ENCODE peak calls at places on chromosome 1, in four cellular contexts. C is neural progenitor cell, T is adrenal gland, E is NB4. K is an unnamed sample.

GRCh38 chr1:110498270-110498669 is 20.7 kb downstream of the KCNA10 start:
- DNase-seq in T (no peak), C (no peak), E (no peak), K (no peak)

GRCh38 chr1:108502624-108503023 is 52.5 kb downstream of the NBPF6 start:
- DNase-seq in T (no peak), C (no peak), E (no peak), K (no peak)

GRCh38 chr1:7596126-7596755 is 174.9 kb upstream of the VAMP3 start:
- DNase-seq in E (no peak), C (no peak), T (no peak), K (no peak)

GRCh38 chr1:218274551-218274950 is 10.5 kb upstream of the RRP15 start:
- DNase-seq in C (no peak), E (no peak), T (no peak), K (no peak)

GRCh38 chr1:11422701-11423100 is 56.3 kb upstream of the DISP3 start:
- DNase-seq in T (no peak), E (no peak), C (no peak), K (no peak)

GRCh38 chr1:23601968-23602876 is 42.9 kb upstream of the ID3 start:
- DNase-seq in E (no peak), T (no peak), C (no peak), K (no peak)

GRCh38 chr1:46718727-46719622 is at the start of gene EFCAB14:
- DNase-seq in C (peak; percentile 96), E (peak; percentile 95), T (peak; percentile 97), K (peak; percentile 56)

GRCh38 chr1:114347431-114348209 is 163.4 kb downstream of the TRIM33 start:
- DNase-seq in E (no peak), C (no peak), T (no peak), K (no peak)

GRCh38 chr1:64308856-64309255 is 105.4 kb downstream of the UBE2U start:
- DNase-seq in E (no peak), C (no peak), T (no peak), K (no peak)

GRCh38 chr1:242828828-242829227 is 304.3 kb upstream of the PLD5 start:
- DNase-seq in C (peak; percentile 74), E (no peak), T (no peak), K (no peak)

GRCh38 chr1:76330993-76331603 is 256.6 kb downstream of the ST6GALNAC3 start:
- DNase-seq in C (peak; percentile 65), E (peak; percentile 64), T (peak; percentile 62), K (peak; percentile 36)

GRCh38 chr1:74629283-74629682 is 44.3 kb downstream of the ERICH3 start:
- DNase-seq in T (no peak), E (no peak), C (peak; percentile 21), K (no peak)

GRCh38 chr1:228001738-228002535 is 4.9 kb upstream of the WNT3A start:
- DNase-seq in C (no peak), T (no peak), E (no peak), K (no peak)

GRCh38 chr1:219422811-219423598 is 189.9 kb downstream of the ZC3H11B start:
- DNase-seq in E (no peak), C (no peak), T (no peak), K (no peak)

GRCh38 chr1:12435639-12436344 is 182.2 kb downstream of the DHRS3 start:
- DNase-seq in C (no peak), T (no peak), E (peak; percentile 68), K (no peak)

GRCh38 chr1:65001238-65001792 is 35.0 kb upstream of the JAK1 start:
- DNase-seq in T (peak; percentile 69), C (peak; percentile 66), E (peak; percentile 3), K (no peak)

GRCh38 chr1:230424440-230425251 is 1.5 kb downstream of the PGBD5 start:
- DNase-seq in T (no peak), C (peak; percentile 64), E (peak; percentile 92), K (no peak)

GRCh38 chr1:41020654-41021053 is 871 bp downstream of the SLFNL1 start:
- DNase-seq in C (no peak), E (no peak), T (no peak), K (no peak)

GRCh38 chr1:151282883-151283725 is 1.0 kb downstream of the ZNF687 start:
- DNase-seq in E (peak; percentile 61), C (peak; percentile 68), T (peak; percentile 64), K (no peak)

GRCh38 chr1:18278953-18279712 is 171.5 kb downstream of the IGSF21 start:
- DNase-seq in C (no peak), E (no peak), T (no peak), K (no peak)

GRCh38 chr1:178308438-178308837 is 188.3 kb downstream of the CLEC20A start:
- DNase-seq in C (no peak), T (no peak), E (peak; percentile 4), K (no peak)

GRCh38 chr1:221699582-221700519 is 42.0 kb downstream of the DUSP10 start:
- DNase-seq in E (no peak), C (no peak), T (no peak), K (no peak)

GRCh38 chr1:157230500-157230899 is 92.3 kb upstream of the ETV3 start:
- DNase-seq in C (no peak), T (no peak), E (no peak), K (no peak)

GRCh38 chr1:37303884-37304574 is 170.4 kb upstream of the ZC3H12A start:
- DNase-seq in E (no peak), C (no peak), T (no peak), K (no peak)

GRCh38 chr1:180343931-180344406 is 113.9 kb downstream of the LHX4 start:
- DNase-seq in T (peak; percentile 59), E (peak; percentile 27), C (no peak), K (peak; percentile 17)

GRCh38 chr1:211332036-211332616 is 5.5 kb downstream of the TRAF5 start:
- DNase-seq in T (no peak), C (no peak), E (no peak), K (no peak)

GRCh38 chr1:153767519-153767918 is 7.7 kb upstream of the SLC27A3 start:
- DNase-seq in E (no peak), T (no peak), C (no peak), K (no peak)

GRCh38 chr1:167832693-167833092 is 81.2 kb downstream of the ADCY10 start:
- DNase-seq in C (no peak), T (no peak), E (peak; percentile 7), K (no peak)

GRCh38 chr1:118247593-118247992 is 62.6 kb upstream of the SPAG17 start:
- DNase-seq in E (peak; percentile 19), T (no peak), C (peak; percentile 60), K (peak; percentile 9)

GRCh38 chr1:58745086-58745485 is 38.8 kb downstream of the JUN start:
- DNase-seq in C (no peak), E (no peak), T (no peak), K (no peak)

GRCh38 chr1:100482167-100482566 is 55.8 kb upstream of the GPR88 start:
- DNase-seq in T (no peak), E (no peak), C (no peak), K (no peak)

GRCh38 chr1:163826500-163826899 is 504.7 kb downstream of the NUF2 start:
- DNase-seq in E (no peak), C (no peak), T (no peak), K (no peak)

GRCh38 chr1:192629602-192630001 is 6.3 kb upstream of the RGS13 start:
- DNase-seq in E (no peak), T (no peak), C (no peak), K (no peak)
- H3K4me3 ChIP-seq in E (no peak overlapping the region), T (no peak overlapping the region), C (no peak overlapping the region), K (no peak overlapping the region)

DNA sequence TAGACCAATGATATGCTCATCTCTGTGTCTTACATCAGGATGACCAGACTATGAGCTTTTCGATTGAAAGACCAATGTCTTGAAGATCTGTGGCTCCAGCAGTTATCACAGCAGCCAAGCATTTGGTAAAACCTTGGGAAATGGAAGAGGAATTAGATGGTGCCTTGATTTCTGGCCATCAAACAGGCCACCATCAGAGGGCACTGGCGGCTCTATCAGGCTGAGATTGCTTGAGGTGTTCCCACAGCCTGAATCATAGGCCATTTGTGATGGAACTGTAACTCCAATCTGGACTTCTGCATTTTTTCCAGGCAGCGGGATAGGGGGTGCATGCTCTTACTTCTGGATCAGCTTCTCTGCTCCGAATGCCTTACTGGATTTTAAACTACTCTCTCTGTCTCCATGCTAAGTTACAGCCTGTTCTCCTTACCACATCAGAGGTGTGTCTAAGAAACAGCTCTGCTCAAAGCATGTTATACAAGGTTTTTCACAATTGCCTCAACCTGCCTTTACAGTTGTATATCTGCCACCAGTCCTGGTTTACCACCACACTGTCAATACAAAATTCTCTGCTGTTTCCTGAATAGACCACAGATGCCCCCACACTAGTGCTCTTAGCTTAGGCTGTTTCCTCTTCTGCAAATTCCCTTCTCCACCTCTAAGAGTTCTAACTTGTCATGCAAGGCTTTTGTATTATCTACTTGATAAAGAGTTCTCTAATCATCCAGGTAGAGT is 180.9 kb downstream of the PTGER3 start:
- DNase-seq in E (peak; percentile 3), T (peak; percentile 37), C (peak; percentile 1), K (no peak)
- TF ChIP-seq CTCF in E (no peak), T (peak; percentile 37), C (no peak), K (no peak)

GRCh38 chr1:70033934-70034333 is 171.4 kb downstream of the LRRC40 start:
- DNase-seq in T (no peak), C (no peak), E (no peak), K (no peak)
- H3K4me3 ChIP-seq in T (no peak overlapping the region), C (no peak overlapping the region), E (no peak overlapping the region), K (no peak overlapping the region)

DNA sequence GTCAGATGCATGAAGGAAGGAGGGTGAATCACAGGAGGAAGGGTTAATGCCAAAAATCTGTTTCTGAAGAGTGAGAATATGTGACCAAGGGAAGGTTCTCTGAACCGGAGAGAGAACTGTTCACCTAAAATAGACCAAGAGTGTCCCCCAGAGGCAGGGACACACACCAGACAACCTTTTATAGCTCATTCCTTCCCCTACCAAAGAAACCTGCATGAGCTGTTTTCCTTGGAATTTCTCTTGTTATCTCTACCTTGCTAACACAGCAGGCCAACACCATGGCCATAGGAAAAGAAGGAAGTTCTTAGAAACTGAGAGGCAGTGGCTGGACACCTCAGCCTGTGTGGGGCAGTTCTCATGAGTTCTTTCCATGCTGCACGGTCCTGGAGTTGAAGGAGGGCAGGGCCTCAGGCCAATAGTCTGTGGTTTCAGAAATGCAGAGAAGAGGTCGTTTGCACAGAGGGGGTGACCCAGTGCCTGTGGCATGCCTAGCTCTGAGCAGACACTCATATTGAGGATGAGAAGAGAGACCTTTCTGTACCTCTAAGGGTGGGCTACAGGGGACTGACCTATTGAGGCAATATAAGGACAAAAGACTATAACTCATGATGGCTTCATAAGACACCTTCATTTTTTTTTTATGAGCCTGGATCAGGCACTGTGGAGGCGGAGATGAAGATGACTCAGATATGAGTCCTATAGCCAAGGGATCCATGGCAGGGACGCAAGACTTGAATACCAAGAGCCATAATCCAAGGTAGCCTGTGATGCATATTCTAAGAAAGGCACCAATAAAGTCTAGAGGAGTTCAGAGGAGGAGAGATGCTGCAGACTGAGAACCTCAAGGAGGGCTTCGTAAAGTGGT is 39.4 kb downstream of the IGFN1 start:
- DNase-seq in T (no peak), C (no peak), E (no peak), K (peak; percentile 12)
- TF ChIP-seq CTCF in T (no peak), C (peak; percentile 25), E (no peak), K (peak; percentile 22)

K was measured in HFF-Myc.